ENCODE peak calls at places on chromosomes 1 and 21, in four cellular contexts. A, W, D and M are unnamed samples.

GRCh38 chr1:47769279-47769678 is 227.9 kb downstream of the TRABD2B start:
- DNase-seq in A (no peak), W (no peak), D (no peak), M (no peak)

GRCh38 chr1:181594553-181594952 is 111.2 kb downstream of the CACNA1E start:
- DNase-seq in A (no peak), W (no peak), D (no peak), M (no peak)

GRCh38 chr1:207248544-207249206 is 72.8 kb upstream of the CD55 start:
- DNase-seq in A (peak), W (peak), D (no peak), M (no peak)

GRCh38 chr21:42633858-42634257 is 19.6 kb upstream of the PDE9A start:
- DNase-seq in A (no peak), W (no peak), D (no peak), M (no peak)

GRCh38 chr1:42957880-42958487 is 684 bp downstream of the SLC2A1 start:
- DNase-seq in A (no peak), W (peak), D (peak), M (no peak)

GRCh38 chr1:112935474-112936289 is 20.3 kb downstream of the SLC16A1 start:
- DNase-seq in A (peak), W (peak), D (no peak), M (peak)

GRCh38 chr1:41884256-41885240 is 34.2 kb downstream of the HIVEP3 start:
- DNase-seq in A (no peak), W (no peak), D (no peak), M (no peak)

GRCh38 chr21:33383056-33383888 is 19.9 kb upstream of the IFNGR2 start:
- DNase-seq in A (peak), W (peak), D (no peak), M (no peak)

GRCh38 chr1:158686430-158687009 is at the start of gene SPTA1:
- DNase-seq in A (no peak), W (no peak), D (no peak), M (no peak)

GRCh38 chr1:113895084-113895483 is 7.7 kb upstream of the BCL2L15 start:
- DNase-seq in A (no peak), W (no peak), D (no peak), M (no peak)

GRCh38 chr1:43616383-43616782 is 33.6 kb upstream of the KDM4A start:
- DNase-seq in A (no peak), W (no peak), D (no peak), M (no peak)

GRCh38 chr1:45654540-45655280 is 30.9 kb upstream of the CCDC17 start:
- DNase-seq in A (peak), W (peak), D (no peak), M (no peak)

GRCh38 chr1:31778763-31779488 is 14.8 kb upstream of the ADGRB2 start:
- DNase-seq in A (no peak), W (no peak), D (no peak), M (no peak)

GRCh38 chr1:93033785-93034184 is 45.3 kb upstream of the MTF2 start:
- DNase-seq in A (no peak), W (no peak), D (no peak), M (no peak)

DNA sequence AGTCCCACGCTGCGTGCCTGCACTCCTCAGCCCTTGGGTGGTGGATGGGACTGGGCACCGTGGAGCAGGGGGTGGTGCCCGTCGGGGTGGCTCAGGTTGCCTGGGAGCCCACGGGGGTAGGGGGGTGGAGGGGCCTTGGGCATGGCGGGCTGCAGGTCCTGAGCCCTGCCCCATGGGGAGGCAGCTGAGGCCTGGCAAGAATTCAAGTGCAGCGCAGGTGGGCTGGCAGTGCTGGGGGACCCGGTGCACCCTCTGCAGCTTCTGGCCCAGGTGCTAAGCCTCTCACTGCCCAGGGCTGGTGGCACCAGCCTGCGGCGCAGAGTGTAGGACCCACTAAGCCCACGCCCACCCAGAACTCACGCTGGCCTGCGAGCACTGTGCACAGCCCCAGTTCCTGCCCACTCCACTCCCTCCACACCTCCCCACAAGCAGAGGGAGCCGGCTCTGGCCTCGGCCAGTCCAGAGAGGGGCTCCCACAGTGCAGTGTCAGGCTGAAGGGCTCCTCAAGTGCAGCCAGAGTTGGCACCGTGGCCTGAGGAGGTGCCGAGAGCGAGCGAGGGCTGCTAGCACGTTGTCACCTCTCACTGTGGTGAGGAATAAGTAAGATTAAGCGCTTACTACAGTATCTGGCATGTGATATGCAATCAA is 12.8 kb downstream of the TNNI3K start:
- DNase-seq in A (no peak), W (no peak), D (no peak), M (no peak)
- H3K4me3 ChIP-seq in A (no peak), W (no peak), D (no peak), M (no peak)

DNA sequence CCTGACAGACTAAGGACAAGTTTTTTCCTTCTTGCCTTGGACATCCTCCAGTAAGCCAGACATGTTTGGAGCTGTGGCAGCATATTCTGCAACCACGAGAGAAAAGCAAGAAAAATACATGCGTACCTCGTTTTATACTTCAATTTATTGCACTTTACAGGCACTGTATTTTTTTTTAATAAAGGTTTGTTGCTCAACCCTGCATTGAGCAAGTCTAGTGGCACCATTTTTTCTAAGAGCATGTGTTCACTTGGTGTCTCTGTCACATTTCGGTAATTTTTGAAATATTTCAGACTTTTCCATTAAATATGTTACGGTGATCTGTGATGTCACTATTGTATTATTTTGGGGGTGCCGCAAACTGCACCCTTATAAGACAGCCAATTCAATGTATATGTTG is 2.1 kb upstream of the SSX2IP start:
- DNase-seq in A (no peak), W (no peak), D (no peak), M (no peak)
- H3K4me3 ChIP-seq in A (no peak), W (no peak), D (no peak), M (no peak)

GRCh38 chr21:39685991-39686390 is 59.0 kb upstream of the IGSF5 start:
- DNase-seq in A (no peak), W (no peak), D (no peak), M (no peak)
- H3K4me3 ChIP-seq in A (no peak), W (no peak), D (no peak), M (no peak)

GRCh38 chr1:26127235-26128163 is 15.9 kb downstream of the PDIK1L start:
- DNase-seq in A (peak), W (no peak), D (no peak), M (no peak)
- H3K4me3 ChIP-seq in A (no peak), W (no peak), D (no peak), M (no peak)